ENCODE peak calls at places on chromosome 4, in four cellular contexts. M, S, K and E are unnamed samples.

GRCh38 chr4:184102488-184102887 is 115.2 kb downstream of the ENPP6 start:
- DNase-seq in M (no peak), S (no peak), K (no peak), E (no peak)

GRCh38 chr4:119656342-119656741 is 27.7 kb upstream of the PDE5A start:
- DNase-seq in M (no peak), S (no peak), K (no peak), E (no peak)

GRCh38 chr4:153705743-153706468 is 21.8 kb downstream of the TLR2 start:
- DNase-seq in M (no peak), S (no peak), K (no peak), E (no peak)

GRCh38 chr4:42070463-42070862 is 80.1 kb downstream of the SLC30A9 start:
- DNase-seq in M (no peak), S (no peak), K (no peak), E (no peak)

GRCh38 chr4:40845136-40845910 is 95.6 kb downstream of the NSUN7 start:
- DNase-seq in M (no peak), S (no peak), K (no peak), E (no peak)

GRCh38 chr4:65580551-65580950 is 89.7 kb downstream of the EPHA5 start:
- DNase-seq in M (no peak), S (no peak), K (no peak), E (no peak)

GRCh38 chr4:141215972-141216761 is 4.5 kb upstream of the ZNF330 start:
- DNase-seq in M (no peak), S (no peak), K (no peak), E (no peak)

GRCh38 chr4:26009502-26009901 is 95.5 kb downstream of the SMIM20 start:
- DNase-seq in M (no peak), S (no peak), K (no peak), E (no peak)

GRCh38 chr4:3531306-3531886 is 826 bp downstream of the LRPAP1 start:
- DNase-seq in M (no peak), S (no peak), K (no peak), E (peak; percentile 24)